ENCODE peak calls at places on chromosomes 6 and 20, in five cellular contexts. S, D, E, P and U are unnamed samples.

GRCh38 chr6:75283907-75284284 is 696 bp downstream of the TMEM30A start:
- DNase-seq in S (no peak), D (no peak), E (no peak), P (no peak), U (peak)

GRCh38 chr6:152170702-152171667 is 363.5 kb downstream of the ESR1 start:
- DNase-seq in S (no peak), D (no peak), E (no peak), P (no peak), U (no peak)

GRCh38 chr6:25053875-25054371 is 118.2 kb upstream of the RIPOR2 start:
- DNase-seq in S (peak), D (no peak), E (no peak), P (no peak), U (no peak)

GRCh38 chr20:64222851-64223525 is 32.6 kb upstream of the PCMTD2 start:
- DNase-seq in S (no peak), D (no peak), E (no peak), P (no peak), U (no peak)

GRCh38 chr20:3408251-3408637 is 775 bp upstream of the DNAAF9 start:
- DNase-seq in S (no peak), D (no peak), E (no peak), P (no peak), U (no peak)

GRCh38 chr6:140380371-140381218 is 1006.1 kb upstream of the CITED2 start:
- DNase-seq in S (no peak), D (peak), E (no peak), P (no peak), U (peak)

GRCh38 chr6:72761767-72762166 is 139.9 kb downstream of the KCNQ5 start:
- DNase-seq in S (no peak), D (no peak), E (no peak), P (no peak), U (no peak)

GRCh38 chr20:5143856-5144255 is 17.0 kb downstream of the CDS2 start:
- DNase-seq in S (no peak), D (no peak), E (no peak), P (no peak), U (no peak)

GRCh38 chr6:1910621-1911407 is 301.1 kb downstream of the FOXC1 start:
- DNase-seq in S (no peak), D (no peak), E (no peak), P (no peak), U (no peak)

GRCh38 chr20:20603339-20603990 is 109.0 kb downstream of the RALGAPA2 start:
- DNase-seq in S (no peak), D (peak), E (no peak), P (no peak), U (peak)

GRCh38 chr20:57398231-57398821 is 7.1 kb downstream of the RBM38 start:
- DNase-seq in S (no peak), D (no peak), E (no peak), P (peak), U (no peak)

GRCh38 chr20:52682271-52682670 is 289.9 kb upstream of the TSHZ2 start:
- DNase-seq in S (no peak), D (no peak), E (no peak), P (no peak), U (no peak)

GRCh38 chr6:112366695-112367546 is 19.8 kb downstream of the RFPL4B start:
- DNase-seq in S (no peak), D (no peak), E (no peak), P (no peak), U (no peak)

GRCh38 chr6:146876271-146877151 is 277.7 kb downstream of the ADGB start:
- DNase-seq in S (no peak), D (no peak), E (no peak), P (no peak), U (no peak)

GRCh38 chr6:77015350-77015749 is 447.9 kb downstream of the HTR1B start:
- DNase-seq in S (no peak), D (peak), E (no peak), P (no peak), U (no peak)

GRCh38 chr6:35624341-35625070 is 64.2 kb downstream of the FKBP5 start:
- DNase-seq in S (peak), D (no peak), E (no peak), P (no peak), U (no peak)

GRCh38 chr6:16322666-16323312 is 84.4 kb downstream of the GMPR start:
- DNase-seq in S (peak), D (peak), E (peak), P (peak), U (peak)

GRCh38 chr6:28810655-28811053 is 113.1 kb downstream of the TRIM27 start:
- DNase-seq in S (no peak), D (no peak), E (no peak), P (no peak), U (no peak)

GRCh38 chr6:159217595-159218275 is 48.5 kb downstream of the FNDC1 start:
- DNase-seq in S (peak), D (no peak), E (no peak), P (no peak), U (peak)